ENCODE peak calls at places on chromosome 12, in eight cellular contexts. A is ovary, D is transverse colon, B is lower lobe of right lung, O is spleen, Q is PC-3, M is suprapubic skin, W is right cardiac atrium. Y is an unnamed sample.
A peak's percentile ranks its signal among the peaks of the same experiment; 100 is the strongest.

GRCh38 chr12:124075836-124076235 is 102.8 kb downstream of the ZNF664 start:
- DNase-seq in M (no peak), Q (no peak), A (no peak), O (no peak), B (no peak), W (no peak), D (no peak), Y (no peak)

GRCh38 chr12:106901276-106901675 is 54.4 kb upstream of the TMEM263 start:
- DNase-seq in W (no peak), D (no peak), B (no peak), A (no peak), O (no peak), M (no peak), Q (no peak), Y (no peak)

GRCh38 chr12:98743362-98743953 is 98.4 kb downstream of the APAF1 start:
- DNase-seq in B (no peak), A (no peak), M (no peak), D (no peak), O (no peak), Q (peak; percentile 35), W (no peak), Y (no peak)

GRCh38 chr12:50200507-50201273 is 33.5 kb upstream of the CERS5 start:
- DNase-seq in D (no peak), O (no peak), B (no peak), A (no peak), M (no peak), W (no peak), Q (peak; percentile 65), Y (no peak)

GRCh38 chr12:4909734-4910501 is at the start of gene KCNA1:
- DNase-seq in B (no peak), A (no peak), D (no peak), M (no peak), O (no peak), W (peak; percentile 55), Q (no peak), Y (no peak)

GRCh38 chr12:122946690-122947271 is 19.5 kb downstream of the ABCB9 start:
- DNase-seq in M (peak; percentile 98), W (peak; percentile 84), Q (peak; percentile 99), O (peak; percentile 88), B (peak; percentile 91), A (peak; percentile 52), D (peak; percentile 88), Y (peak; percentile 94)

GRCh38 chr12:34393821-34394150 is 371.5 kb downstream of the ALG10 start:
- DNase-seq in O (peak; percentile 64), B (peak; percentile 15), D (peak; percentile 1), W (no peak), A (peak; percentile 6), Q (no peak), M (no peak), Y (peak; percentile 19)

GRCh38 chr12:39467432-39467870 is 24.5 kb upstream of the KIF21A start:
- DNase-seq in W (no peak), B (no peak), O (no peak), M (no peak), Q (no peak), A (no peak), D (no peak), Y (no peak)

GRCh38 chr12:64256166-64256800 is 34.2 kb upstream of the KICS2 start:
- DNase-seq in D (no peak), Q (peak; percentile 85), M (no peak), B (no peak), W (no peak), A (no peak), O (no peak), Y (no peak)

GRCh38 chr12:14970467-14970866 is 2.4 kb upstream of the PDE6H start:
- DNase-seq in A (no peak), D (no peak), B (no peak), M (no peak), O (no peak), Q (no peak), W (no peak), Y (no peak)

GRCh38 chr12:46770501-46771183 is 55.2 kb downstream of the SLC38A4 start:
- DNase-seq in M (no peak), W (no peak), D (no peak), O (no peak), A (no peak), Q (peak; percentile 47), B (no peak), Y (no peak)

GRCh38 chr12:104627975-104628322 is 171.2 kb downstream of the CHST11 start:
- DNase-seq in D (no peak), Q (no peak), B (no peak), A (no peak), W (no peak), O (no peak), M (no peak), Y (no peak)

GRCh38 chr12:128455849-128456248 is 188.9 kb downstream of the TMEM132C start:
- DNase-seq in O (no peak), D (no peak), Q (no peak), M (no peak), A (no peak), B (no peak), W (no peak), Y (no peak)

GRCh38 chr12:66160704-66161103 is 9.1 kb downstream of the TMBIM4 start:
- DNase-seq in Q (no peak), O (peak; percentile 74), B (peak; percentile 47), A (no peak), M (peak; percentile 59), D (no peak), W (peak; percentile 42), Y (no peak)

DNA sequence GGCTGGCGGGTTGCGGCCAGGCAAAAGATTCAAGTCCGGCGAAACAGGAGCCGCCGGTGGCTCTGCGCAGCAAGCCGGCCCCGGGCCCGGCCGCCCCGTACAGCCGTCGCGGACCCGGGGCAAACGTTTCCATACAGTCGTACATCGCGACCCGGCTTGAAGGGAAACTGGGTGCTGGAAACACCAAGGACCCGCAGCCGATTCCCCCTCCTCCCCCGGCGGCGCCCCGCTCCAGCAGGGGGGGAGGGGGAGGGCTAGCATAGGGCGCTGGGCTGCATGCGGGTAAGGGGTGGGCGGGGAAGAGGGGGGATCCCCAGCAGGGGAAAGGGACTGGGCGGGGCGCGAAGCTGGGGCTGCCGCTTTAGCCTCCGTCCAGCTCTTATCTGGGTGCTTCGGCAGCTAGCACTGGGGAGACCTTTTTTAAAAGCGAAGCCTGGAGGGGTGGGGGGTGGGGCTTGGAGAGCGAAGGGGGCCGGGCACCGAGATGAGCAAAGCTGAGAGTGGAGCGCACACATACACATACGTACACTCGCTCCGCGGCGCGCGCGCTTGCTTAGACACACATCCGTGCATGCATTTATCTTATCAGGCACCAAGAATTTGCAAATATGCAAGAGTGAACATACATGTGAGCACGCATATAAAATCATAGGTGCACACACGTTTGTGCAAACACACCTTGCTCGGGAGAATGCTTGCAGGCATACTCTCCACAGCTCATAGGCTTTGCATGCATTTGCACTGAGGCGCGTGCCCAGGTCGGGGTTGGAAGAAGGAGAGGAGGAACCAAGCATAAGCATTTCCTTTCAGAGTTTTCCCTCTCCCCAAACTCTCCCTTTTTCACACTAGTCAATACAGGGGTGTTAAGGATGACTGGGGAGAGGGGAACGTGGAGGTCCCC is 11.8 kb downstream of the RARG start:
- DNase-seq in Q (peak; percentile 75), A (no peak), W (peak; percentile 92), M (no peak), D (peak; percentile 77), B (peak; percentile 88), O (peak; percentile 95), Y (peak; percentile 61)
- H3K4me1 ChIP-seq in Q (peaks cover 55% of the 10 kb centered on the region), A (peaks cover 21% of the 10 kb centered on the region), W (peaks cover 13% of the 10 kb centered on the region), M (peaks cover 96% of the 10 kb centered on the region), D (peaks cover 74% of the 10 kb centered on the region), B (peaks cover 78% of the 10 kb centered on the region), O (peaks cover 93% of the 10 kb centered on the region), Y (peaks cover 30% of the 10 kb centered on the region)

GRCh38 chr12:57852195-57852594 is 5.7 kb upstream of the CTDSP2 start:
- DNase-seq in D (no peak), O (peak; percentile 34), Q (no peak), W (peak; percentile 76), B (no peak), M (no peak), A (no peak), Y (no peak)
- H3K27ac ChIP-seq in D (peak overlapping the region; percentile 79), O (no peak overlapping the region), Q (no peak overlapping the region), W (peak overlapping the region; percentile 65), B (peak overlapping the region; percentile 73), M (peak overlapping the region; percentile 47), A (peak overlapping the region; percentile 61), Y (peak overlapping the region; percentile 17)

DNA sequence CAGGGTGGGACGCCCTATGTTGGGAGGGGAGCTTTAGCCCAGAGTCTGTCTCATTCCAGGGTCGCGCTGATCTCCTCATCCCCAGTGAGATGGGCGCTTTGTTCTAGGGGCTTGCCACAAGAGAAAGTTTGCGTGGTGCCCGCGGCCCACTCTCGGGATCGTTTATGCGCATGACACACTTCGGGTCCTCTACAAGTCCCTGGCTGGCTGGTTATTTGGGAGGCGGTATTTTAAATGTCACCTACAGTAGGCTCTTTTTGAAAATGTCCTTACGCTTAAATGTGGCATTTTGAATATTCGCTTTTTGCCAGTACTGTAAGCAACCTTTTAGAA is 541 bp downstream of the GOLT1B start:
- DNase-seq in O (no peak), Q (peak; percentile 5), W (peak; percentile 54), B (peak; percentile 54), A (no peak), M (no peak), D (peak; percentile 20), Y (no peak)
- H3K4me1 ChIP-seq in O (peaks cover 71% of the 10 kb centered on the region), Q (peaks cover 19% of the 10 kb centered on the region), W (peaks cover 3% of the 10 kb centered on the region), B (peaks cover 51% of the 10 kb centered on the region), A (peaks cover 7% of the 10 kb centered on the region), M (peaks cover 50% of the 10 kb centered on the region), D (peaks cover 34% of the 10 kb centered on the region), Y (no peaks in the 10 kb centered on the region)

DNA sequence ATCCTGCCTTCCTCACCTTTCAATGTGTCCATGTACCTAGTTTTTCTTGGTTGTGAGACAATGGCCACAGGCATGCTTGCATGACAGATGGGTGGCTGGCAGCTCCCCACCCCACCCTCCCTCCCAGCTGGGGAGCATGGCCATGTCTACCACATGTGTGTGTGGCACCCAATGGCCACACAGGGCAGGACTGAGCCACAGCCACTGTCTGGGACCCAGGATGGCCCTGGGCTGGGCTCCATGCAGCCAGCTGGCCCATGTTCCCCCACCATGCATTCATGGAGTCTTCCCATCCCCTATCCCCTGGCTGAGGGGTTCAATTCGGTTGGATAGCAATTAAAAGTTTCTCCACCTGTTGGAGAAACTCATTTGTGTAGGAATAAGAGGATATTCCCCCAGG is 566.0 kb upstream of the USP15 start:
- DNase-seq in D (no peak), W (no peak), Q (no peak), A (no peak), B (no peak), O (peak; percentile 51), M (no peak), Y (no peak)
- H3K27ac ChIP-seq in D (no peak overlapping the region), W (no peak overlapping the region), Q (no peak overlapping the region), A (no peak overlapping the region), B (no peak overlapping the region), O (no peak overlapping the region), M (no peak overlapping the region), Y (no peak overlapping the region)

Y was measured in breast epithelium.